ENCODE peak calls at places on chromosome X, in nine cellular contexts. J, N, X, V, U, W, Q, T and L are unnamed samples.

GRCh38 chrX:141903400-141904155 is at the start of gene MAGEC1:
- DNase-seq in J (no peak), N (no peak), X (no peak), V (no peak), U (no peak), W (no peak), Q (no peak), T (no peak), L (no peak)

GRCh38 chrX:10052906-10053625 is 85.9 kb downstream of the CLDN34 start:
- DNase-seq in J (no peak), N (no peak), X (no peak), V (no peak), U (no peak), W (no peak), Q (peak; percentile 56), T (no peak), L (no peak)

GRCh38 chrX:151386838-151387459 is 10.1 kb upstream of the VMA21 start:
- DNase-seq in J (peak; percentile 1), N (no peak), X (no peak), V (no peak), U (no peak), W (no peak), Q (peak; percentile 46), T (no peak), L (no peak)

GRCh38 chrX:55210931-55211677 is 9.0 kb upstream of the PAGE5 start:
- DNase-seq in J (no peak), N (no peak), X (no peak), V (no peak), U (no peak), W (peak; percentile 20), Q (no peak), T (no peak), L (no peak)

GRCh38 chrX:45824471-45824870 is 623.8 kb upstream of the DIPK2B start:
- DNase-seq in J (peak; percentile 92), N (peak; percentile 91), X (no peak), V (peak; percentile 10), U (peak; percentile 50), W (peak; percentile 96), Q (no peak), T (no peak), L (no peak)

GRCh38 chrX:136779346-136779781 is 1.4 kb downstream of the ARHGEF6 start:
- DNase-seq in J (no peak), N (no peak), X (no peak), V (no peak), U (no peak), W (no peak), Q (no peak), T (no peak), L (no peak)

GRCh38 chrX:109384569-109385174 is 97.2 kb downstream of the GUCY2F start:
- DNase-seq in J (peak; percentile 61), N (peak; percentile 11), X (no peak), V (peak; percentile 3), U (no peak), W (peak; percentile 40), Q (no peak), T (no peak), L (peak; percentile 4)

GRCh38 chrX:13778916-13779315 is 38.0 kb downstream of the GPM6B start:
- DNase-seq in J (peak; percentile 72), N (no peak), X (no peak), V (no peak), U (no peak), W (peak; percentile 50), Q (no peak), T (no peak), L (no peak)

GRCh38 chrX:83511208-83511607 is 3.1 kb downstream of the POU3F4 start:
- DNase-seq in J (no peak), N (no peak), X (no peak), V (no peak), U (no peak), W (no peak), Q (no peak), T (no peak), L (no peak)

GRCh38 chrX:83509246-83509801 is 1.2 kb downstream of the POU3F4 start:
- DNase-seq in J (no peak), N (no peak), X (no peak), V (no peak), U (no peak), W (no peak), Q (no peak), T (no peak), L (no peak)

GRCh38 chrX:83512111-83512510 is 4.0 kb downstream of the POU3F4 start:
- DNase-seq in J (no peak), N (no peak), X (no peak), V (no peak), U (no peak), W (no peak), Q (no peak), T (no peak), L (no peak)

GRCh38 chrX:83508526-83509245 is 596 bp downstream of the POU3F4 start:
- DNase-seq in J (no peak), N (no peak), X (no peak), V (no peak), U (no peak), W (no peak), Q (no peak), T (no peak), L (no peak)

DNA sequence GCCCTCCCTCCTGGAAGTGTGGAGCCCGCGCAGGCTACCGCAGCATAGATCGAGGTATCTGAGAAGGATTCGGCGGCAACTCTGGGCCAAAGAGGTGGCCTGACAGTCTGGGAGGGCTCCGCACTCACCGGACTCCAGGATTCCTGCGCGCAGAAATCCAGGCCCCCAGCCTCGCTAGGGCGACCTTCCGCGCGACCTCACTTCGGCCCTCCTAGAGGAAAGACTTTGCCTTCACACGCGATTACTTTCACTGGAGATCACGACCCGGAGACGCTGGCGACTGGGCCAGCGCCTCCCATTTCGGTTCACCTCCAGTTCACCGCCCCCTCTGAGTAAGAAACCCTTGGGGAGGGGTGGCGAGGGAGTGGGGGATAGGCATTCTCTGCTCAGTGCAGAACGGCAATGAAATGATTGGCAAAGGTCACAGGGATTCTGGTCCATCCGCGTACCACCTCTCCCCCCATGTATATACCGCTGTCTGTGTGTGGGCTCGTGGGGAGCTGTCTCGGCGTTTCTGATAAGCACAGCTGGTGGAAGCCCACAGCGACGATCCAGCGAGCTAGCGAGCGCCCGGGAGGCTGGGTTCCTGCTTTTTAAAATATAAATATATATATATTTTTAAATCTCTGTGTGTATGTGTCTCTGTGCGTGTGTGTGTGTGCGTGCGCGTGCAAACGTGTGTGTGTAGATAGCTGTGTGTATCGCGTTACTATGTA is 2.5 kb downstream of the POU3F4 start:
- DNase-seq in J (no peak), N (no peak), X (no peak), V (no peak), U (no peak), W (no peak), Q (no peak), T (no peak), L (no peak)
- H3K4me3 ChIP-seq in J (peak overlapping the region; percentile 12), N (no peak overlapping the region), X (no peak overlapping the region), V (no peak overlapping the region), U (no peak overlapping the region), W (no peak overlapping the region), Q (no peak overlapping the region), T (no peak overlapping the region), L (no peak overlapping the region)

DNA sequence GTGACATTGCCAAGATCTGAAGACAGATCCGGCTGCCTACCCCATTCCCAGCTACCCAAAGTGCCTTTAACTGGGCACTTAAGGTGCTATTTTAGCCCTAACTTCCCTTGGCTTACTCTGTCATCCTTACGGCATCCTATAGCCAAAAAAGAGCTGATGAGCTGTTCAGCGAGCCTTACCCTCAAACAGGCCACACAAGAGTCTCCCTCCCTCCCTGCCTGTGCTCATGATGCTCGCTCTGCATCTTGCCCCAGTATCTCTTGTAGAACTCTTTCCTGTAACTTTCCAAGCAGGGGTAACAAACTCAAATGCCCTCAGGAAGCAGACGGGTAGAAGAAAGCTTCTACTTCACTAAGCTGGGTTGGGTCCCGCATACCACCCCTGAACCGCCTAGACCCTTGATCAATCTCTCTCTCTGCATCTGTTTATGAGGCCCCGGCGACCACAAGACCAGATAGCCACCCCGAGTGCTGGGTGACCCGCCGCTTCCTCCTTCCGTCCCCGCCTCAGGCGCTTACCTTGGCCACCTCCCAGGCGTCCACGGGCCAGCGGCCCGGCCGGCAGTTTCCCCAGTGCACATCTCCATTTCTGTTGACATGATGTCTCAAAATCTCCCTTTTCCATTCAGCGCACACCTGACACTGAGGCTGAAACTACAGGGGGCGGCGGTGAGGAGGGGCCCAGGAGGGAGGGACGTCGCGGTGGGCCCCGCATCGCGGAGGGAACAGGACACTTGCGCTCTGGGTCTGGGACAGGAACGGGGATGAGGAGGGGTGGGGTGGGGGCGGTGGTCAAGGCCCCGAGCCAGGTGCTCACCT is 663 bp downstream of the CXorf38 start:
- DNase-seq in J (peak; percentile 20), N (peak; percentile 10), X (peak; percentile 62), V (peak; percentile 21), U (peak; percentile 54), W (peak; percentile 33), Q (peak; percentile 55), T (peak; percentile 7), L (peak; percentile 8)
- TF ChIP-seq CTCF in J (no peak), N (no peak), X (no peak), V (no peak), U (no peak), W (no peak), Q (no peak), T (no peak), L (no peak)

GRCh38 chrX:120752431-120753128 is 122.7 kb upstream of the C1GALT1C1 start:
- DNase-seq in J (no peak), N (no peak), X (no peak), V (no peak), U (no peak), W (no peak), Q (no peak), T (no peak), L (no peak)

GRCh38 chrX:120751683-120752082 is 121.8 kb upstream of the C1GALT1C1 start:
- DNase-seq in J (no peak), N (no peak), X (no peak), V (no peak), U (no peak), W (no peak), Q (no peak), T (no peak), L (no peak)

GRCh38 chrX:120750381-120750780 is 120.5 kb upstream of the C1GALT1C1 start:
- DNase-seq in J (no peak), N (no peak), X (no peak), V (no peak), U (no peak), W (no peak), Q (no peak), T (no peak), L (no peak)

GRCh38 chrX:120746153-120746552 is 116.3 kb upstream of the C1GALT1C1 start:
- DNase-seq in J (no peak), N (no peak), X (no peak), V (no peak), U (no peak), W (no peak), Q (no peak), T (no peak), L (no peak)

GRCh38 chrX:120749141-120749846 is 119.4 kb upstream of the C1GALT1C1 start:
- DNase-seq in J (no peak), N (no peak), X (no peak), V (no peak), U (no peak), W (no peak), Q (no peak), T (no peak), L (no peak)
- H3K4me1 ChIP-seq in J (no peaks in the 10 kb centered on the region), N (no peaks in the 10 kb centered on the region), X (no peaks in the 10 kb centered on the region), V (no peaks in the 10 kb centered on the region), U (no peaks in the 10 kb centered on the region), W (no peaks in the 10 kb centered on the region), Q (no peaks in the 10 kb centered on the region), T (no peaks in the 10 kb centered on the region), L (no peaks in the 10 kb centered on the region)

GRCh38 chrX:66166671-66167070 is 2.6 kb downstream of the HEPH start:
- DNase-seq in J (no peak), N (no peak), X (no peak), V (no peak), U (no peak), W (no peak), Q (no peak), T (no peak), L (no peak)

GRCh38 chrX:66163447-66163846 is 600 bp upstream of the HEPH start:
- DNase-seq in J (no peak), N (no peak), X (no peak), V (no peak), U (no peak), W (no peak), Q (no peak), T (no peak), L (no peak)

GRCh38 chrX:66164470-66164869 is 423 bp downstream of the HEPH start:
- DNase-seq in J (no peak), N (no peak), X (no peak), V (no peak), U (no peak), W (no peak), Q (no peak), T (no peak), L (no peak)

GRCh38 chrX:66163849-66164401 is at the start of gene HEPH:
- DNase-seq in J (peak; percentile 64), N (no peak), X (peak; percentile 52), V (no peak), U (no peak), W (no peak), Q (no peak), T (no peak), L (peak; percentile 8)

DNA sequence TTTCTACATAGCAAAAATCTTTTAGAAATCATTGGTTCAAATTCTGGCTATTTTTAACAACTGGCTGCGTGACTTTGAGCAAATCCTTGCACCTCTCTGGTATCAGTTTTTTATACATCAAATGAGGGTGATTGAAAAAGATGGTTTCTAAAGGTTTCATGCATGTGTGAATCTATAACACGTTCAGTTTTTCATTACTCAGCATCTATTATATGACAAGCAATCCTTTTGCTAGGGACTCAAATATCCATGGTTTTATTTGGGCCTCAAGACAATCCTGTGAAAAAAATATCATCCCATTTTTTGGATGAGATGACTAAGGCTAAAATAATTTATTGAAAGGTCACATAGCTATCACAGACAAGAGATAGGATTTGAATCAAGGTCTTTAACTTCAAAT is 884 bp downstream of the HEPH start:
- DNase-seq in J (no peak), N (no peak), X (no peak), V (no peak), U (no peak), W (no peak), Q (no peak), T (no peak), L (no peak)
- H3K4me3 ChIP-seq in J (peak overlapping the region; percentile 57), N (no peak overlapping the region), X (peak overlapping the region; percentile 21), V (no peak overlapping the region), U (no peak overlapping the region), W (no peak overlapping the region), Q (peak overlapping the region; percentile 27), T (peak overlapping the region; percentile 2), L (peak overlapping the region; percentile 56)